ENCODE peak calls at places on chromosome 20, in four cellular contexts. P, B, J and X are unnamed samples.

GRCh38 chr20:52405417-52405816 is 213.8 kb upstream of the ZFP64 start:
- DNase-seq in P (no peak), B (no peak), J (no peak), X (no peak)

GRCh38 chr20:22582960-22583772 is 1.2 kb downstream of the FOXA2 start:
- DNase-seq in B (no peak), J (no peak), P (no peak), X (no peak)

GRCh38 chr20:15138548-15139126 is 801.2 kb upstream of the FLRT3 start:
- DNase-seq in J (no peak), B (no peak), P (no peak), X (no peak)

GRCh38 chr20:41618807-41619294 is 674 bp upstream of the CHD6 start:
- DNase-seq in B (peak), P (no peak), J (no peak), X (no peak)

GRCh38 chr20:50561379-50562078 is 51.3 kb downstream of the PTPN1 start:
- DNase-seq in B (peak), P (no peak), J (peak), X (peak)

GRCh38 chr20:38842558-38842981 is 37.1 kb downstream of the PPP1R16B start:
- DNase-seq in B (peak), P (peak), J (no peak), X (no peak)

GRCh38 chr20:38167466-38167850 is 2.4 kb upstream of the TGM2 start:
- DNase-seq in J (no peak), B (no peak), P (no peak), X (no peak)

GRCh38 chr20:49344975-49345374 is 67.1 kb upstream of the ZNFX1 start:
- DNase-seq in B (peak), P (no peak), J (peak), X (peak)

GRCh38 chr20:23139524-23139923 is 53.4 kb upstream of the CD93 start:
- DNase-seq in P (no peak), J (peak), B (no peak), X (no peak)

GRCh38 chr20:59124326-59125029 is 39.1 kb upstream of the ZNF831 start:
- DNase-seq in B (no peak), P (peak), J (no peak), X (no peak)

GRCh38 chr20:42741906-42742305 is 447.8 kb downstream of the PTPRT start:
- DNase-seq in J (no peak), P (no peak), B (no peak), X (no peak)

GRCh38 chr20:57465943-57466342 is 59.0 kb downstream of the CTCFL start:
- DNase-seq in P (peak), B (no peak), J (no peak), X (no peak)

GRCh38 chr20:24132246-24132645 is 143.7 kb upstream of the GGTLC1 start:
- DNase-seq in B (no peak), P (no peak), J (no peak), X (no peak)

GRCh38 chr20:61387204-61387958 is 135.3 kb downstream of the CDH4 start:
- DNase-seq in J (peak), P (no peak), B (no peak), X (peak)

GRCh38 chr20:64090165-64090564 is 6.0 kb upstream of the LKAAEAR1 start:
- DNase-seq in J (no peak), P (no peak), B (no peak), X (no peak)

GRCh38 chr20:19688031-19688806 is 69.8 kb upstream of the RIN2 start:
- DNase-seq in P (no peak), J (peak), B (peak), X (peak)

GRCh38 chr20:20003088-20003954 is 13.8 kb upstream of the NAA20 start:
- DNase-seq in J (no peak), P (no peak), B (peak), X (peak)

GRCh38 chr20:58717278-58718091 is 24.9 kb downstream of the NPEPL1 start:
- DNase-seq in B (no peak), J (no peak), P (no peak), X (no peak)

GRCh38 chr20:33419140-33419974 is 18.0 kb upstream of the CDK5RAP1 start:
- DNase-seq in P (no peak), B (no peak), J (no peak), X (peak)

GRCh38 chr20:2914160-2914559 is 40.9 kb downstream of the PTPRA start:
- DNase-seq in B (peak), J (no peak), P (peak), X (peak)

GRCh38 chr20:12072945-12073245 is 155.2 kb downstream of the BTBD3 start:
- DNase-seq in P (no peak), B (no peak), J (no peak), X (no peak)

GRCh38 chr20:25303292-25304024 is 55.6 kb downstream of the PYGB start:
- DNase-seq in J (no peak), B (no peak), P (no peak), X (no peak)

GRCh38 chr20:51287628-51288413 is 254.7 kb downstream of the NFATC2 start:
- DNase-seq in J (no peak), P (no peak), B (no peak), X (no peak)

GRCh38 chr20:56382696-56383095 is 9.3 kb downstream of the AURKA start:
- DNase-seq in P (no peak), B (no peak), J (no peak), X (no peak)

GRCh38 chr20:43583133-43583864 is 7.4 kb upstream of the IFT52 start:
- DNase-seq in B (no peak), J (no peak), P (no peak), X (no peak)

GRCh38 chr20:63309261-63310071 is 16.5 kb downstream of the COL20A1 start:
- DNase-seq in B (peak), J (no peak), P (peak), X (no peak)

GRCh38 chr20:38932457-38933120 is 6.4 kb downstream of the FAM83D start:
- DNase-seq in B (peak), P (no peak), J (no peak), X (peak)

GRCh38 chr20:62887147-62887859 is 25.7 kb upstream of the TCFL5 start:
- DNase-seq in B (peak), J (no peak), P (no peak), X (peak)

GRCh38 chr20:25364180-25364788 is 26.4 kb downstream of the ABHD12 start:
- DNase-seq in P (no peak), J (no peak), B (no peak), X (peak)

GRCh38 chr20:63969851-63970713 is at the start of gene ZNF512B:
- DNase-seq in B (no peak), P (peak), J (no peak), X (no peak)

GRCh38 chr20:3766832-3767433 is 620 bp downstream of the ADISSP start:
- DNase-seq in B (no peak), P (peak), J (no peak), X (no peak)

GRCh38 chr20:51938557-51939324 is 136.4 kb upstream of the SALL4 start:
- DNase-seq in P (no peak), B (no peak), J (no peak), X (no peak)

DNA sequence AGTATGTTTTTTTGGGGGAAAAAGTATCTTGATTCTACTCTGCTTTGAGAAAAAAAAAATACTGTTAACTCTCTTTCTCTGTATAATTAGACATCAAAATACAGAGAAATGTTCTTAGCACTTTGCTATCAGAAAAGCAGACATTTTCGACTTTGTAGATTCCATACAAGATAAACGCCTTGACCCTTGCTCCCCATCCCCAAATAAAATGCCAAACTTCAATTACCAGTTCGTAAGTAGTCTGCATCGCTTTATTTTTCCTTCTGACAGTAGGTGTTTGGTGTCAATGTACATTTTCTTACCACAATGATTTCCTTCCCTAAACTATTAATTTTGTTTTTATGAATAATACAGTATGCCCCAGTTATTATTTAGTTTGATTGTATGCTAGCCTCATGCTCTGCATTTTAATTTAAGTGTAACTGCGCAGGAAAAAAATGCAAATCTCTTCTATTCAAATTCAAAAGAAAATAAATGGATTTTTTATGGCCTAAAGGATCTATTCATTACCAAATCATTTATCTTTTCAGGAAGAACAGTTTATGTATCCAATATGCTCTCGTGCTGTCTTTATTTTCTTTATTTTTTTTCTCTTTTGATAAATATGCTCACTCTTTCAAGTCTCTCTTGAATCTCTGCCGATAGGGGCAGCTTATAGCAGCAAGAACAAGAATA is 84.8 kb upstream of the ZNF217 start:
- DNase-seq in J (no peak), P (no peak), B (no peak), X (no peak)
- TF ChIP-seq CTCF in J (no peak), P (peak), B (no peak), X (no peak)

GRCh38 chr20:1478566-1478965 is 11.9 kb upstream of the NSFL1C start:
- DNase-seq in J (peak), P (no peak), B (peak), X (no peak)
- H3K27ac ChIP-seq in J (peak), P (no peak), B (no peak), X (no peak)

DNA sequence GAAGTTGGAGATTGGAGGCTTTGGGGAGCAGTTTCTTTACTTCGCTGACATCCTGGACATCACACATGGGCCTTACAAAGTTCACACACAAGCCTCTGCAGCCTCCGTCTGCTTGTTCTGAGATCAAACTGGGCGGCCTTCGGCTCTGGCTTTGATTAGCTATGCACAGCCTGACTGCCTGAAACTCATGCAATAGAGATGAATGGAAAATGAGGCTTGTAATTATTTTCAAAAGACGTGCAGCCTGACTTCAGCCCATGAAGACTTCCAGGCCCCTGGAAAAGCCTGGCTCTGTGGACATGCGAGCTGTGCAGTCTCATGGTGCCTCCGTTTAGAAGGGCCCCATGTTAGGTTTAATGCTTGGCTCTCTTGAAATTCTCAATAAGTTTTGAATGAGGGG is 480.5 kb upstream of the SULF2 start:
- DNase-seq in B (no peak), P (no peak), J (no peak), X (no peak)
- TF ChIP-seq CTCF in B (no peak), P (no peak), J (no peak), X (no peak)

DNA sequence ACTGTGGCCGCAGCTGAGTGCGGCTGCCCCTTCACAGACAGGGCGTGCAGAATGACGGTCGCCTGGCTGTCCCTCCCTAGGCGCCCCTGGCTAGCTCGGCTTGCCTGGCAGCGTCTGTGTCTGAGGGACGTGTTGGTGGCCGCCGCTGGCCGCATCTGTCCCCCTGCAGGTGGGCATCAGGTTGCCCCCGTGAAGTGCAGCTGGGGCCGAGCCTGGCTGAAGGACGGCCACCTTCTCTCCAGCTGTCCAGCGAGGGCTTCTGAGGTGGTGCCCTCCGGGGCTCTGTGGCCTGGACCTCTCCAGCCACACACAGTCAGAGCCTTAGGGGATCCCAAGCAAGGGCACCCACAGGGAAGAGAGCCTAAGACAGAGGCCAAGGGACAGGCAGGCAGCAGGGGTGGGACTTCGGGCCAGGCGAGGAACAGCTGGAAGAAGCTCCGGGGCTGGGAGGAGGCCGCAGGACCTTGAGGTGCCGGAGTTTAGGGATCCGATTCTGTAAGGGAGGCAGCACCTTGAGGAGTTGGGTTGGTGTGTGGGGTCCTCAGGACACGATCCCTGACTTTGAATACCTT is 89.0 kb upstream of the EPB41L1 start:
- DNase-seq in P (no peak), B (no peak), J (no peak), X (no peak)
- H3K27ac ChIP-seq in P (no peak), B (no peak), J (no peak), X (no peak)

GRCh38 chr20:45392733-45393132 is 14.6 kb upstream of the TP53TG5 start:
- DNase-seq in B (no peak), P (no peak), J (no peak), X (no peak)
- TF ChIP-seq CTCF in B (no peak), P (peak), J (peak), X (peak)

DNA sequence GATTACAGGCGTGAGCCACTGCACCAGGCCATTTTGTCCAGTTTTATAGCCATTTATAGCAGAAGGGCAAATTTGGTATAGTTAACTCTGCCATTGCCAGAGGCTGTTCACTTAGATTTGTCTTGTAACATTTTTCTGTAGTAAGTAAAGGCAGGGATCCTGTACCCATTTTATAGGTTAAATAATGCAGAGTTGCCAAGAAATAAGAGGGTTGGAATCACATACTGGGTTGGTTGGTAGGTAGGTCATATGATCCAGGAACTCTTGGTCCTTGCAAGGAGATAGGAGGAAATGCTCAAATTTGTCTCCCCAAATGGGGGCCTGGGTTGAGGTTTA is 68.1 kb downstream of the SHLD1 start:
- DNase-seq in B (no peak), P (no peak), J (no peak), X (no peak)
- H3K27ac ChIP-seq in B (no peak), P (peak), J (no peak), X (no peak)